ENCODE peak calls at places on chromosomes 1 and 21, in four cellular contexts. D is WTC11, B is K562, O is GM12878. N is an unnamed sample.

GRCh38 chr1:236808564-236809130 is 13.6 kb downstream of the MTR start:
- DNase-seq in O (no peak), B (no peak), D (no peak), N (no peak)

GRCh38 chr1:88773540-88774150 is 89.6 kb downstream of the PKN2 start:
- DNase-seq in B (peak), D (no peak), O (no peak), N (no peak)

GRCh38 chr1:183185941-183186490 is at the start of gene LAMC2:
- DNase-seq in B (no peak), D (peak), O (no peak), N (no peak)

GRCh38 chr1:162292422-162292849 is 84.2 kb downstream of the SPATA46 start:
- DNase-seq in O (no peak), B (no peak), D (no peak), N (no peak)

GRCh38 chr1:179883739-179884138 is 1.7 kb downstream of the TOR1AIP1 start:
- DNase-seq in D (no peak), O (peak), B (peak), N (no peak)

GRCh38 chr1:161162052-161162451 is 2.8 kb downstream of the USP21 start:
- DNase-seq in B (peak), D (no peak), O (no peak), N (no peak)

GRCh38 chr1:80472145-80472544 is 1328.6 kb upstream of the ADGRL2 start:
- DNase-seq in D (no peak), B (no peak), O (no peak), N (no peak)

GRCh38 chr1:174982971-174983689 is 16.6 kb upstream of the CACYBP start:
- DNase-seq in D (no peak), O (no peak), B (peak), N (peak)

GRCh38 chr21:38306407-38306806 is 49.6 kb downstream of the KCNJ15 start:
- DNase-seq in B (no peak), O (no peak), D (no peak), N (no peak)

GRCh38 chr1:151819227-151819835 is 12.3 kb downstream of the RORC start:
- DNase-seq in B (no peak), D (no peak), O (no peak), N (no peak)

GRCh38 chr1:64112281-64112680 is 91.1 kb upstream of the UBE2U start:
- DNase-seq in D (no peak), B (no peak), O (no peak), N (no peak)

GRCh38 chr21:28884481-28884880 is 108.2 kb downstream of the LTN1 start:
- DNase-seq in O (no peak), B (peak), D (no peak), N (peak)

GRCh38 chr1:167071286-167071685 is 18.9 kb downstream of the GPA33 start:
- DNase-seq in D (no peak), B (no peak), O (no peak), N (no peak)

GRCh38 chr1:81717230-81717629 is 83.5 kb upstream of the ADGRL2 start:
- DNase-seq in O (no peak), D (no peak), B (no peak), N (no peak)

GRCh38 chr1:175840787-175841186 is 97.4 kb upstream of the TNR start:
- DNase-seq in O (no peak), D (no peak), B (no peak), N (no peak)

GRCh38 chr1:170410391-170411146 is 121.4 kb upstream of the GORAB start:
- DNase-seq in D (no peak), O (no peak), B (no peak), N (no peak)

GRCh38 chr21:29953690-29954089 is 13.9 kb upstream of the GRIK1 start:
- DNase-seq in O (no peak), B (no peak), D (no peak), N (no peak)

GRCh38 chr1:204089044-204089751 is 16.3 kb downstream of the SOX13 start:
- DNase-seq in B (no peak), D (no peak), O (no peak), N (no peak)

GRCh38 chr1:115764541-115764940 is 4.0 kb downstream of the CASQ2 start:
- DNase-seq in O (no peak), B (peak), D (no peak), N (peak)

GRCh38 chr1:200310824-200311223 is 99.0 kb downstream of the ZNF281 start:
- DNase-seq in D (no peak), B (no peak), O (no peak), N (no peak)

GRCh38 chr1:22772054-22772453 is 61.4 kb downstream of the EPHB2 start:
- DNase-seq in O (no peak), D (no peak), B (no peak), N (no peak)

GRCh38 chr1:114040273-114041043 is 61.2 kb downstream of the OLFML3 start:
- DNase-seq in B (no peak), O (no peak), D (no peak), N (no peak)

GRCh38 chr1:246333855-246334254 is 173.2 kb downstream of the SMYD3 start:
- DNase-seq in D (no peak), B (no peak), O (no peak), N (no peak)

GRCh38 chr1:156146006-156146748 is 7.2 kb upstream of the SEMA4A start:
- DNase-seq in O (peak), B (peak), D (no peak), N (peak)

GRCh38 chr1:53807916-53808315 is 30.2 kb downstream of the NDC1 start:
- DNase-seq in O (no peak), B (no peak), D (no peak), N (no peak)

GRCh38 chr1:110130113-110130591 is 17.9 kb downstream of the UBL4B start:
- DNase-seq in B (no peak), O (no peak), D (peak), N (no peak)

GRCh38 chr1:53381790-53382401 is 54.0 kb upstream of the LRP8 start:
- DNase-seq in O (no peak), B (no peak), D (no peak), N (no peak)

GRCh38 chr1:27412502-27412901 is 20.1 kb downstream of the GPR3 start:
- DNase-seq in D (no peak), O (no peak), B (no peak), N (no peak)

GRCh38 chr1:23593556-23594148 is 34.4 kb upstream of the ID3 start:
- DNase-seq in B (no peak), O (no peak), D (no peak), N (no peak)

GRCh38 chr1:31615414-31615813 is 2.1 kb upstream of the HCRTR1 start:
- DNase-seq in B (no peak), O (no peak), D (no peak), N (no peak)

GRCh38 chr21:27571706-27572105 is 604.8 kb upstream of the ADAMTS5 start:
- DNase-seq in O (no peak), D (no peak), B (no peak), N (no peak)

GRCh38 chr1:53069663-53070327 is 7.8 kb downstream of the PODN start:
- DNase-seq in O (no peak), B (no peak), D (peak), N (peak)

GRCh38 chr1:175034775-175035174 is 11.6 kb upstream of the MRPS14 start:
- DNase-seq in B (no peak), O (no peak), D (no peak), N (no peak)

GRCh38 chr1:93816970-93817738 is 61.9 kb downstream of the DNTTIP2 start:
- DNase-seq in O (no peak), B (peak), D (no peak), N (peak)

GRCh38 chr1:200035397-200035955 is 8.0 kb downstream of the NR5A2 start:
- DNase-seq in D (no peak), B (no peak), O (no peak), N (no peak)

GRCh38 chr1:172497230-172497629 is 35.7 kb upstream of the SUCO start:
- DNase-seq in B (no peak), D (peak), O (no peak), N (peak)

GRCh38 chr1:234001817-234002216 is 97.3 kb downstream of the SLC35F3 start:
- DNase-seq in D (no peak), O (no peak), B (no peak), N (no peak)

GRCh38 chr1:36599828-36600227 is 117.1 kb upstream of the CSF3R start:
- DNase-seq in B (no peak), O (no peak), D (no peak), N (no peak)

GRCh38 chr1:215052656-215053055 is 29.9 kb upstream of the KCNK2 start:
- DNase-seq in O (no peak), B (no peak), D (no peak), N (no peak)

GRCh38 chr1:215055281-215055935 is 27.1 kb upstream of the KCNK2 start:
- DNase-seq in B (no peak), D (no peak), O (no peak), N (no peak)

GRCh38 chr1:215059947-215060346 is 22.6 kb upstream of the KCNK2 start:
- DNase-seq in O (no peak), D (no peak), B (no peak), N (no peak)

GRCh38 chr1:215054266-215054665 is 28.3 kb upstream of the KCNK2 start:
- DNase-seq in D (no peak), O (no peak), B (no peak), N (no peak)

DNA sequence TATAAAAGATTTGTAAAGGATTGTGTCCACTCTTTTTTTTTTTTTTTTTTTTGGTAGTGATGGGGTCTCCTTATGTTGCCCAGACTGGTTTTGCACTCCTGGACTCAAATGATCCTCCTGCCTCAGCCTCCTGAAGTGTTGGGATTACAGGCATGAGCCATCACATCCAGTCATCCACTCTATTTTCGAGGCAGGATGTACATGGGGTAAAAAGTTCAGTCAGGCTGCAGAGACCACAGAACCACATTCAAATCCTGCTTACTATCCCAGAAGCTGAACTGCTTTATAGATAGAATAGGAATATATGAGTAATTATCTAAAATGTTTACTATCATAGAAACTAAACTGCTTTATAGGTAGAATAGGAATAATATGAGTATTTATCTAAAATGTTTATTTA is 26.0 kb upstream of the KCNK2 start:
- DNase-seq in D (no peak), B (no peak), O (no peak), N (no peak)
- TF ChIP-seq USF1 in D (no peak), B (no peak), O (no peak), N (no peak)

DNA sequence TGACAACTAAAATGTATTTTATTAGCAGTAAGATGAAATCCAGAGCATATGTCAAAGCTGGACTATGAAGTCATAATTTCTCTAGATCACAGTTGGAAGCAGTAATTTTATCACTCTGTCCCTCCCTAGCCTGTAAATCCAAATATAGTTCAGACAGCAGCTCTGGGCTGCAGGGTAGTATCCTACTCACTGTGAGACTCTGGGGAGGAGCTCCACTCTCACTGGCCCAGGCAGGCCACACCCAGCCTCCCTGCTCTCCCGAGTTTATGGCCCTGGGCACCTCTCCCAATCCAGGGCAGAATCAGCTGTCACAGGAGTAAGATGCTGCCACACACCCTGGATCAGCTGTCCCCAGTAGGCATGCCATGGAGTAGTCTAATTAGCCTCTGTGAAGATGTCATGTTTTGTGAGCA is 131.1 kb downstream of the HLCS start:
- DNase-seq in D (no peak), B (peak), O (no peak), N (peak)
- TF ChIP-seq USF1 in D (no peak), B (no peak), O (no peak), N (no peak)

DNA sequence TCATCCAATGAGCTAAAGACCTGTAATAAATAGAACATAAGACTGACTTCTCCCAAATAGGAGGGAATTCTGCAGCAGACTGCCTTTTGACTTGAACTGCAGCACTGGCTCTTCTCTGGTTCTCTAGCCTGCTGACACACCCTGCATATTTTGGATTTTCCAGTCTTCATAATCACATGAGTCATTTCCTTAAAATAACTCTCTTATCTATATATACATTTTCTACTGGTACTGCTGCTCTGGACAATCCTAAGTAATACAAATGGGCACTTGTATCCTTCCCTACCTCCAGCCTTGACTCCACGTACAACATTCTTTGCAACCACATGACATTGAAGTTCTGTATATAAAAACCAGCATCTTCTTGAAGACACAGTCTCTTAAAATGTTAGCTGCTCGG is 429.4 kb upstream of the TMPRSS15 start:
- DNase-seq in B (peak), D (no peak), O (no peak), N (no peak)
- TF ChIP-seq USF1 in B (no peak), D (no peak), O (no peak), N (no peak)

DNA sequence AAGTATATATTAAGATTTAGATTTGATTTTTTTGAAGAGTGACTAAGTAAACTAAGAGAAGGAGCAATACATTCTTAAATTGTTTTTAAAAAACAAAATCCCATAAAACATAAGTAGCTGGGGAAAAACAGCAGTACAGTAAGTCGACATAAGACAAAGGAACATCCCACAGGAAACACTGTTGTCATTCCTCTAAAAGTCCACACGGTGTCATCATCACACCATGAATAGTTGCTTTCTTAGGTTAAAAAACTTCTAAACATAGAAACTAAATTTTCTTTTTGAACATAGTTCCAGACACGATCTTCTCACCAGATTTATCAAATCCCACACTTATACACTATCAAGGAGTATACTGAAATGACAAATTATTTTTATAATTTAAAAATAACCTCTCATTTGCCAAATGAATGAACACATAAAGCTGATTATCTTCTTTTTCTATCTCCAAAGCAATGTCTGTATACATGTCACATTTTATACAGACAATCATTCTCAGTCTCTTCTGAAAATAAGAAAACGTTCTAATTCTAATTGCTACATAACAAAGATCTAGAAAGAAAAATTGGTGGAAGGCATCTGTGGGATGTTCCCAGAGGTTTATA is 15.8 kb downstream of the ODF2L start:
- DNase-seq in D (no peak), B (peak), O (peak), N (peak)
- TF ChIP-seq USF1 in D (no peak), B (no peak), O (no peak), N (no peak)

DNA sequence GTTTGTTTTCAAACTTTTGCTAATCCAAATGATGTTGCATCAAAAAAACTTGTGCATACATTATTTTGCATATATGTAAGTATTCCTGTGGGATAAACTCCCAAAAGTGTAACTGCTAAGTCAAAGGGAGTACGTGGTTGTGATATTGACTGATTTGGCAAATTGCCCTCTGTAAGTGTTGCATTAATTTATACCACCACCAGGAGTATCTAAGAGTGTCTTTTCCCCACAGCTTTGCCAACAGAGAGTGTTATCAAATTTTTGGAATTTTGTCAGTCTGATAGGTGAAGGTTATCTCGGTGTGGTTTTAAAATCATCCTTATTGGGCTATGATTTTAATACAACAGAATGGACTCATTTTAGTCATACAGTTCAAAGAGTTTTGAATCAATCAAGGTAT is 30.1 kb upstream of the PARP1 start:
- DNase-seq in B (no peak), O (no peak), D (no peak), N (no peak)
- TF ChIP-seq USF1 in B (no peak), O (no peak), D (no peak), N (no peak)

GRCh38 chr21:17622018-17622417 is 9.3 kb upstream of the BTG3 start:
- DNase-seq in D (no peak), B (no peak), O (no peak), N (no peak)
- TF ChIP-seq USF1 in D (no peak), B (no peak), O (no peak), N (no peak)

N was measured in SK-N-SH.